ENCODE peak calls at places on chromosome 16, in four cellular contexts. U is astrocyte of the spinal cord; N is CD8-positive, alpha-beta T cell; Z is MM.1S. M is an unnamed sample.
A peak's percentile ranks its signal among the peaks of the same experiment; 100 is the strongest.

GRCh38 chr16:56677474-56677873 is 4.8 kb upstream of the MT1X start:
- DNase-seq in U (no peak), Z (no peak), N (no peak), M (no peak)

GRCh38 chr16:28553776-28554633 is at the start of gene SGF29:
- DNase-seq in U (peak; percentile 93), N (peak; percentile 86), Z (peak; percentile 93), M (peak; percentile 96)

GRCh38 chr16:87608400-87608985 is 6.2 kb downstream of the JPH3 start:
- DNase-seq in Z (peak; percentile 6), U (peak; percentile 56), N (peak; percentile 20), M (peak; percentile 24)

GRCh38 chr16:28181557-28181914 is 30.2 kb downstream of the XPO6 start:
- DNase-seq in N (no peak), Z (no peak), U (peak; percentile 92), M (peak; percentile 39)

GRCh38 chr16:12303649-12304048 is 327.1 kb downstream of the SNX29 start:
- DNase-seq in Z (no peak), N (no peak), U (no peak), M (no peak)

GRCh38 chr16:4411684-4412083 is 4.7 kb downstream of the CORO7 start:
- DNase-seq in Z (no peak), U (no peak), N (no peak), M (no peak)

GRCh38 chr16:48409839-48410610 is 24.8 kb upstream of the SIAH1 start:
- DNase-seq in Z (no peak), U (peak; percentile 76), N (no peak), M (no peak)

GRCh38 chr16:85673529-85674417 is 15.0 kb downstream of the GINS2 start:
- DNase-seq in Z (no peak), U (peak; percentile 22), N (no peak), M (no peak)

GRCh38 chr16:535446-536405 is 8.2 kb downstream of the CAPN15 start:
- DNase-seq in U (peak; percentile 79), Z (no peak), N (no peak), M (no peak)

GRCh38 chr16:20332411-20332810 is 5.1 kb upstream of the GP2 start:
- DNase-seq in N (no peak), Z (no peak), U (no peak), M (no peak)

GRCh38 chr16:4341250-4341649 is 9.9 kb downstream of the PAM16 start:
- DNase-seq in Z (no peak), U (no peak), N (no peak), M (no peak)

GRCh38 chr16:15765880-15766279 is 90.9 kb downstream of the MYH11 start:
- DNase-seq in N (no peak), U (no peak), Z (peak; percentile 64), M (peak; percentile 88)

GRCh38 chr16:59690216-59690615 is 956.1 kb upstream of the GOT2 start:
- DNase-seq in Z (no peak), U (no peak), N (no peak), M (no peak)

GRCh38 chr16:17321824-17322223 is 148.9 kb downstream of the XYLT1 start:
- DNase-seq in Z (no peak), N (no peak), U (no peak), M (no peak)

GRCh38 chr16:4450921-4451619 is 23.4 kb downstream of the NMRAL1 start:
- DNase-seq in Z (no peak), U (no peak), N (no peak), M (no peak)

GRCh38 chr16:27189335-27189972 is 13.9 kb upstream of the KDM8 start:
- DNase-seq in N (no peak), U (no peak), Z (peak; percentile 33), M (no peak)

GRCh38 chr16:47983999-47984580 is 171.7 kb downstream of the ABCC12 start:
- DNase-seq in N (no peak), Z (no peak), U (no peak), M (no peak)

GRCh38 chr16:78363843-78364242 is 264.4 kb downstream of the WWOX start:
- DNase-seq in U (no peak), N (no peak), Z (no peak), M (no peak)

GRCh38 chr16:74296120-74296464 is 522 bp upstream of the PSMD7 start:
- DNase-seq in U (no peak), Z (no peak), N (no peak), M (no peak)

GRCh38 chr16:64977211-64977920 is 144.5 kb downstream of the CDH11 start:
- DNase-seq in Z (no peak), N (no peak), U (no peak), M (no peak)

GRCh38 chr16:1631931-1632637 is 19.9 kb downstream of the CRAMP1 start:
- DNase-seq in N (no peak), U (no peak), Z (no peak), M (no peak)

GRCh38 chr16:86888240-86889044 is 310.1 kb downstream of the FOXL1 start:
- DNase-seq in U (no peak), Z (no peak), N (no peak), M (no peak)

GRCh38 chr16:51508813-51509212 is 357.7 kb upstream of the SALL1 start:
- DNase-seq in U (no peak), Z (no peak), N (no peak), M (no peak)

GRCh38 chr16:2210386-2211365 is at the start of gene BRICD5:
- DNase-seq in Z (no peak), U (no peak), N (no peak), M (no peak)

GRCh38 chr16:49019081-49019633 is 262.5 kb downstream of the CBLN1 start:
- DNase-seq in N (no peak), U (peak; percentile 61), Z (no peak), M (no peak)

GRCh38 chr16:85902366-85903155 is 3.6 kb downstream of the IRF8 start:
- DNase-seq in U (no peak), N (peak; percentile 24), Z (peak; percentile 93), M (peak; percentile 96)

GRCh38 chr16:27798241-27798640 is 248.3 kb downstream of the KATNIP start:
- DNase-seq in Z (no peak), U (no peak), N (no peak), M (no peak)

GRCh38 chr16:3642397-3643094 is 11.9 kb upstream of the DNASE1 start:
- DNase-seq in Z (no peak), U (peak; percentile 22), N (no peak), M (no peak)

GRCh38 chr16:89704281-89704680 is 2.8 kb upstream of the SPATA2L start:
- DNase-seq in N (no peak), U (no peak), Z (no peak), M (peak; percentile 9)

GRCh38 chr16:89697616-89698331 is 3.7 kb downstream of the SPATA2L start:
- DNase-seq in U (no peak), N (no peak), Z (no peak), M (no peak)

GRCh38 chr16:89701425-89702406 is at the start of gene SPATA2L:
- DNase-seq in Z (peak; percentile 91), N (peak; percentile 95), U (peak; percentile 82), M (peak; percentile 98)

GRCh38 chr16:89700100-89700648 is 1.3 kb downstream of the SPATA2L start:
- DNase-seq in U (peak; percentile 98), N (peak; percentile 90), Z (peak; percentile 96), M (peak; percentile 99)

GRCh38 chr16:89700649-89701424 is 668 bp downstream of the SPATA2L start:
- DNase-seq in U (peak; percentile 35), N (peak; percentile 33), Z (peak; percentile 63), M (peak; percentile 70)
- TF ChIP-seq CTCF in U (peak; percentile 30), N (peak; percentile 64), Z (peak; percentile 16), M (peak; percentile 40)

DNA sequence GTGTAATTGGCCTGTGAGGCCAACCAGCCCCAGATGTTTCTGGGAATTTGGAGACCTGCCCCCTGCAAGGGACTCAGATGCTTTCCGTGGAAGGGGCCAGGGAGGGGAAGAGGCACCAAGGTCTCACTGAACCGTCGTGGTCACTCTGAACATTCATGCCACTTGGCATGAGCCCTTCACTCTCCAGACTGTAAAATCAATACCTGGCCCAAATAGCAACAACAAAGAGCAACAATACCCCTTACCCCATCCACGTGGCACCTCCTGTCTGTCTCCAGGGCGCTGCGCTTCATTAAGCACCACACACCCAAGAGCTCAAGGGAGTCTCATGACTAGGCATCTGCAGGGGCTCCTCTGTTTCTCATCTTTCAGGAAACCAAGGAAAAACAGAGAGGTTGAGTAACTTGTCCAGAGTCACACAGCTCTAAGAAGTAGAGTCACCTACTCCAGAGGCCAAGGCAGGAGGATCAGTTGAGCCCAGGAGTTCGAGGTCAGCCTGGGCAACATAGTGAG is 52.8 kb downstream of the SOCS1 start:
- DNase-seq in U (no peak), Z (no peak), N (no peak), M (peak; percentile 55)
- H3K4me3 ChIP-seq in U (no peak overlapping the region), Z (no peak overlapping the region), N (no peak overlapping the region), M (no peak overlapping the region)

GRCh38 chr16:55543470-55543869 is 23.0 kb upstream of the CAPNS2 start:
- DNase-seq in Z (no peak), U (peak; percentile 60), N (no peak), M (no peak)
- TF ChIP-seq CTCF in Z (peak; percentile 19), U (peak; percentile 4), N (no peak), M (no peak)

DNA sequence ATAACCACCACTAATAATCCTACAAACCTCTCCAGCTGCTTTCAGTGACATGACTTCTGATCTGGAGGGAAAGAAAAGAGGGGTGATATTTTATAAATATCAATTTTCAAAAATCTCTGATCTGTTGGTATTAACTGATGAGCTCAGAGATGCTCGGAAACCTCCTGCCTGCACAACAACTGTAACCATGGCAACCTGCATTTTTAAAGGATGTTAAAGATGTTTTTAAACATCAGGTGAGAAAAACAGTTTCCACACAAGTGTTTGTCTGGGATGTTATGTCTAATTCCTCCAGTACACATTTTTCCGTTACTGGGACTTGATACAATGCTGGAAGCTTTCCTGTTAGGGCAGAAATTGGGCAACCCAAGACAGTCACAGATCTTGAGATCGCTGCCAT is 533.8 kb downstream of the CDH13 start:
- DNase-seq in N (no peak), U (no peak), Z (no peak), M (no peak)
- H3K4me3 ChIP-seq in N (no peak overlapping the region), U (no peak overlapping the region), Z (no peak overlapping the region), M (no peak overlapping the region)

GRCh38 chr16:70569752-70570151 is 46.1 kb downstream of the SF3B3 start:
- DNase-seq in Z (no peak), U (no peak), N (no peak), M (no peak)
- TF ChIP-seq CTCF in Z (no peak), U (no peak), N (no peak), M (no peak)

GRCh38 chr16:67856927-67857546 is 9.5 kb upstream of the CENPT start:
- DNase-seq in Z (no peak), U (no peak), N (no peak), M (no peak)
- H3K4me3 ChIP-seq in Z (no peak overlapping the region), U (no peak overlapping the region), N (no peak overlapping the region), M (no peak overlapping the region)

DNA sequence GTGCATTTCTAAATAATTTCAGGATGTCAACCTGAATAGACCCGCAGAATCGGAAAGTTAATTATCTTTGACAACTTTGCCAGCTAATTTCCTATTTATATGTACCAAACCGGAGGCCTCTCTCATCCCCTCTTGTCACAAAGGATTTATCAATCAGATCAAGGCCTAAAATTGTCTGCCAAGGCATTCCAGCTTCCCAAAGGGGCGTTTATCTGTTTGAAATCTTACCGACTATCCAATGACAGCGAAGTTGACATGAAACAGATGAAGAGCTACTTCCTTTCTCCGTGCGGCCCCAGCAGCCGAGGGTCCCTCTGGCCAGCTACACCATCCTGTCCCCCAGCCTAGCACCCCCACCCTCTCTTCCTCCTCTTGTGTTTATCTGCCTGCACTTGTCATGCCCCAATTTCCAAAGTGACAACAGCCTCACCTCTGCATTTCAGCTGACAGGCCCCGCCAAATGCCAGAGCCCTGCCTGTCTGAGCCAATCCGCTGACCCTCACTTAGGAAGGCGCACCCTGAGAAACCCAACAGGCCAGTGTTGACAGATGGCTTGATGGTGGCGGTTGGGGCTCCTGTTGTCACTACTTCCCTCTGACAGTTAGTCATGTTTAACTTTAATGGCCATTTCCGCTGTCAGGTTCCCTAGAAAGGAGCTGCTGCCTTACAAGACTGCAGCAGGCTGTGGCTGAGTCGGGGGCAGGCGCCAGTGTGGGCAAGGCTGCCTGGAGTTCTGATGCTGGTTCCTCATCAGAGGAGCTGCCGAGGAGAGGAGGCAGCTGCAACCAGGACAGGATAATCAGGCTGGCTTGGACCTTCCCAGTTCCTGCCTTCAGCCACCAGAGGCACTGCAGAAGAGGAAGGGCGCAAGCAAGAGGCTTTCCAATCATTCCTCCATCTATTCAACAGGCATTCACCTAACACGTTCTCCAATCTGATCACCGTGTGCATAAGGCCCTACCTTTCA is 223.4 kb upstream of the DYNLRB2 start:
- DNase-seq in Z (no peak), U (no peak), N (no peak), M (peak; percentile 10)
- TF ChIP-seq CTCF in Z (no peak), U (peak; percentile 34), N (no peak), M (peak; percentile 34)